ENCODE peak calls at places on chromosomes 6 and 20, in four cellular contexts. R is stomach, X is heart left ventricle, U is adrenal gland. S is an unnamed sample.

GRCh38 chr20:22584922-22585785 is 782 bp upstream of the FOXA2 start:
- DNase-seq in R (peak), X (no peak), U (no peak), S (no peak)

GRCh38 chr6:90217621-90218496 is 78.8 kb downstream of the BACH2 start:
- DNase-seq in R (peak), X (no peak), U (no peak), S (no peak)

GRCh38 chr6:84882768-84883766 is 118.7 kb upstream of the TBX18 start:
- DNase-seq in R (no peak), X (no peak), U (no peak), S (peak)

GRCh38 chr20:35129647-35130069 is 17.5 kb downstream of the EDEM2 start:
- DNase-seq in R (no peak), X (no peak), U (no peak), S (peak)

GRCh38 chr6:52609968-52610367 is 33.1 kb upstream of the TRAM2 start:
- DNase-seq in R (no peak), X (no peak), U (no peak), S (no peak)

GRCh38 chr6:24581084-24581669 is 64.8 kb downstream of the KIAA0319 start:
- DNase-seq in R (peak), X (peak), U (peak), S (peak)

GRCh38 chr6:81609736-81610135 is 142.7 kb downstream of the TENT5A start:
- DNase-seq in R (no peak), X (no peak), U (no peak), S (no peak)

GRCh38 chr6:89440200-89440599 is 7.2 kb downstream of the ANKRD6 start:
- DNase-seq in R (no peak), X (no peak), U (no peak), S (no peak)

GRCh38 chr6:79384845-79385244 is 150.4 kb upstream of the HMGN3 start:
- DNase-seq in R (peak), X (no peak), U (no peak), S (peak)

GRCh38 chr6:31691078-31691463 is 10.2 kb upstream of the LY6G5C start:
- DNase-seq in R (no peak), X (no peak), U (no peak), S (no peak)

DNA sequence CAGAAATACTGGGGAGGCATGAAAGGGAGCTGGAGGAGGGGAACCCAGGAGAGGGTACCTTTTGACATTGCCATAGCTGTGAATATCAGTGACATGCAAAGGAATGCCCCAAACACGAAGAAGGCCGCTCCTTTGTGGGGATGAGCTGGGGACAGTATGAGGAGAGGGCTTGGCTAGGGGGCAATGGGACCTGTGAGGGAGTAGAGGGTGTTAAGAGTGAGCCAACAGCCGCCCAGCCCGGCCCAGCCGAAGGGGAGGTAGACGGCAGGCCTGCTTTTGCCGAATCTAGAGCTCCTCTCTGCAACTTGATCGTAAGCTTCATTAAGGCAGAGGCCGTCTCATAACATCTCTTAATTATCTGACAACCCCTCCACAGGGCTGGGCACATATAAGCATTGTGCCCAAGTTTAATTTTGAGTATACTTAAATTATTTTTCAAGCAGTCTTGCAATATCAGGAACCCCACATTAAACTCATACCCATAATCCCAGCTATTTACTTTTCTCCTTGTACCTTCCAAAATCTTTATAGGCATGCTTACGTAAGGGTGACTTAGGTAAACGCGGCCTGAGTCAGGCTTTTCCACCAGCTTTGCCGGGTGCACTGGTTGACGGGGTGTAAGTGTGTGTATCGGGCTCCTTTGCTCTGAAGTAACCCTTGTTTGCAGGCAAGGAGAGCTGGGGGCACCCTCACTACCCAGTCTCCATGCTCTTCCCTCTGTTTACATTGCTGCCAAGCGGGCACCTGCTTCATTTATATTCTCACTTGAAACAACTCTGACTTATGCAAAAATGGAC is 24.9 kb upstream of the VEGFA start:
- DNase-seq in R (peak), X (no peak), U (peak), S (no peak)
- TF ChIP-seq POLR2A in R (no peak), X (no peak), U (no peak), S (no peak)

GRCh38 chr20:47320990-47321805 is 35.3 kb downstream of the ZMYND8 start:
- DNase-seq in R (peak), X (no peak), U (no peak), S (no peak)
- TF ChIP-seq POLR2A in R (no peak), X (no peak), U (no peak), S (no peak)

GRCh38 chr6:13332349-13332706 is 4.0 kb upstream of the TBC1D7 start:
- DNase-seq in R (no peak), X (no peak), U (no peak), S (no peak)

GRCh38 chr6:13331516-13332348 is 3.4 kb upstream of the TBC1D7 start:
- DNase-seq in R (no peak), X (no peak), U (no peak), S (peak)

GRCh38 chr6:13328875-13329183 is 492 bp upstream of the TBC1D7 start:
- DNase-seq in R (no peak), X (no peak), U (no peak), S (no peak)

GRCh38 chr6:13327691-13328075 is 654 bp downstream of the TBC1D7 start:
- DNase-seq in R (no peak), X (no peak), U (no peak), S (no peak)

DNA sequence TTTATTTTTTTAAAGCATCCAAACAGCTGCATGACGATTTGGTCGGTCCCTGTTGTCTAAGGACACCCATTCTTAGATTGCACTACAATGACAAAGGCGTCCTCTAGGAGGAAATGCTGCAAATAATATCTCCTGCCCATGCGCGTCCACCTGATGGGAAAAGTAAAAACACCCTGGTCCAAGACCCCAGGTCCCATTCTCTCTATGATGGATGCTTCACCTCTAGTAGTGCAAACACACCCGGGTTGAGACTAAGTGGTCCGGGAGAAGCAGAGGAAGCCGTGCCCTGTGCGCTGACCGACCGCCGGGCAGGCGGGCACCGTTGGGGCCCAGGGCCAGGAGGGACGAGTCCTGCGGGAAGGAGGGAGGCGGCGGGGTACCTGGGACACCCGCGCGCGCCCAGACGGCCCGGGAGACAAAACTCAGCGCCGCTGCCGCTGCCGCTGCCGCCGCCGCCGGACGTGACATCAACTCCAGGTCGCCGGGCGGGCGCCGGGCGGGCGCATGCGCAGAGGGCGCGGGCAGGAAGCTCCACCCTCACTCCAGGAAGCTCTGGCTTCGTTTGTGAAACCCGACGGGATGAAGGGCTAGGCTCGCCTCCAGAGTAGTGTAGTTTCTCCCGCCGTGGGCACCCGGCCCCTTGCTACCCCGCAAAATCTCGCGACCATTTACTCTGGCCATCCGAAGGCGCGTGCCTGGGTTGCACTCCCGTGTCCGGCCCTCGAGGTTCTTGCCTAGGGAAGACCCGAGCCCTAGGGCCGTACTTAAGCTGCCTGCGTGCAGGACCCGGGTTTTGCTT is at the start of gene TBC1D7:
- DNase-seq in R (peak), X (peak), U (peak), S (peak)
- TF ChIP-seq POLR2A in R (no peak), X (no peak), U (peak), S (peak)

GRCh38 chr20:25394996-25395395 is 4.4 kb upstream of the ABHD12 start:
- DNase-seq in R (no peak), X (no peak), U (no peak), S (no peak)

GRCh38 chr20:25389858-25390537 is 637 bp downstream of the ABHD12 start:
- DNase-seq in R (peak), X (peak), U (peak), S (peak)

GRCh38 chr20:25394276-25394675 is 3.6 kb upstream of the ABHD12 start:
- DNase-seq in R (no peak), X (no peak), U (no peak), S (peak)

GRCh38 chr20:25389381-25389857 is 1.2 kb downstream of the ABHD12 start:
- DNase-seq in R (no peak), X (no peak), U (peak), S (peak)

DNA sequence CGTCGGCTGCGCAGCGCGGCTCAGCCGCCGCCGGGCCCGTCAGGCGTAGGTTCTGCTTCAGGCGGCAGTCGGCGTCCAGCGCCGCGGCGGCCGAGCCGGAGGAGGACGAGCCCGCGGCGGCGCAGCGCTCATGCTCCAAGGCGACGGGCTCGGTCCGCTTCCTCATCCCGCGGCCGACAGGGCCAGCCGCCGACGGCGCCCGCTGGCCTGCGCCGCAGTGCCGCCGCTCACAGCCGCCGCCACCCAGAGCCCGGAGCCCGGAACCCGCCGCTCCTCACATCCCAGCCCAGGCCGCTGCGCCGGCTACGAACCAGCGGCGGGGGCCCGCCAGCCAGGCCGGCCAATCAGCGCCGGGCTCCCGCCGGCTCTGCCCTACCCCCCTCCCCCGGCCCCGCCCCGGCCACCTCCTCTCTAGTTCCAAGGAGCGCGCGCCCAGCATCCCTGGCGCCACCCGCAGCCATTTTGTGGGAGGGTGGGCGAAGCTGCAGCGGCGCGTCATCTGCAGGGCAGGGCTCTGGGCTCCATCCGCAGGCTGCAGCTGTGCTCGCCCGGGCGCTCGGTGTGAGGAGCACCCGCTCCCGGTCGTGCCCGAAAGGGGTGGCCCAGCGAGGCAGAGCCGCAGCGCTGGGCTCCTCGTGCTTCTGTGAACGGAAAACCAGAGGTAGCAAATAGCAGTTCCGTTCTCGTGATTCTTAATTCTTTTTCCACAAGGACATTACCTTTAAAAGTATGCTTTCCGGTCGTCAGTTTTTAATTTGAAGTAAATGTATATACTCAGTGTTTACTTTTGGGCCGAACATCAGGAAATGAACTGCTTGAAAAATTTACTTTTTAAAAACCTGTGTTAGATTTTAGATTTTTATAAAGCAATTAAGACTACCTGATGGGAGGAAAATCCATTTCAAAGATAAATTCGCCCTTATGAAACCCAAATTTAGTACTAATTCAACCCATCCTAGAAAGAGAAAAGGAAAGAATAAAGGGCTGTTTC is at the start of gene ABHD12:
- DNase-seq in R (peak), X (peak), U (peak), S (peak)
- TF ChIP-seq POLR2A in R (no peak), X (peak), U (peak), S (peak)

DNA sequence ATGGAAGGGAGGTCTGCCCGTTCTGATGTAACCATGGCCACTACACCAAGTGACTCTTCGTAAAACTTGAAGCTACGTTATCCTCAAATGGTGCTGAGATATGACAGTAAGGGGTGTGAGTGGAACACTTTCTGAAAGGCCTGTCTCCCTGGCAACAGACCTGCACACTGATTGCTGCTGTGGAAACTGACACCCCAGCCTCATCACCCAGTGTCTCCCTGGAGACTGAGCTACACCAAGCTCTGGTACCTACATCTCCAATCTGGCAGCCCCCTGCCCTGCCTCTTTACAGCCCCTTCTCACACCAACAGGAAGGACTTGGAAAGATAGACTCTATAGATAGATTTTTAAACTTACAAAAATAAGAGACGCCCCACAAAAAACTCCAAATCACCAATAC is 13.2 kb downstream of the PI16 start:
- DNase-seq in R (no peak), X (no peak), U (no peak), S (no peak)
- TF ChIP-seq POLR2A in R (no peak), X (no peak), U (no peak), S (no peak)

DNA sequence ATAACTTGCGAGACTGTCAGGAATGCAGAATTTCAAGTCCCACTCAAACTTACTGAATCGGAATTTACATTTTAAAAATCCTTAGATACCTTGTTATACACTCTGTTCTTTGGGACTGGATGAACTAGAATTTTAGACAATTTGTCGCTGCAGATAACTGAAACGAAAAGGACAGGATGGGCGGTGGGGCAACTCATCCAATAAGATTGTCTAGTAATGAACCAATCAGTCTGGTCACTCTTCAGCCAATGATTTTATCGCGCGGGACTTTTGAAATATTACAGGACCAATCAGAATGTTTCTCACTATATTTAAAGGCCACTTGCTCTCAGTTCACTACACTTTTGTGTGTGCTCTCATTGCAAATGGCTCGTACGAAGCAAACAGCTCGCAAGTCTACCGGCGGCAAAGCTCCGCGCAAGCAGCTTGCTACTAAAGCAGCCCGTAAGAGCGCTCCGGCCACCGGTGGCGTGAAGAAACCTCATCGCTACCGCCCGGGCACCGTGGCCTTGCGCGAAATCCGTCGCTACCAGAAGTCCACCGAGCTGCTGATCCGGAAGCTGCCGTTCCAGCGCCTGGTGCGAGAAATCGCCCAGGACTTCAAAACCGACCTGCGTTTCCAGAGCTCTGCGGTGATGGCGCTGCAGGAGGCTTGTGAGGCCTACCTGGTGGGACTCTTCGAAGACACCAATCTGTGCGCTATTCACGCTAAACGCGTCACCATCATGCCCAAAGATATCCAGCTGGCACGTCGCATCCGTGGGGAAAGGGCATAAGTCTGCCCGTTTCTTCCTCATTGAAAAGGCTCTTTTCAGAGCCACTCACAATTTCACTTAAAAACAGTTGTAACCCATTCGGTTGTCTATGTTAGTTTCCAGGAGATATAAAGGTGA is 41.9 kb upstream of the HFE start:
- DNase-seq in R (peak), X (peak), U (peak), S (peak)
- TF ChIP-seq POLR2A in R (no peak), X (peak), U (peak), S (peak)

GRCh38 chr6:36419295-36419694 is 23.4 kb downstream of the PXT1 start:
- DNase-seq in R (no peak), X (no peak), U (no peak), S (no peak)

GRCh38 chr6:36422714-36423100 is 19.9 kb downstream of the PXT1 start:
- DNase-seq in R (no peak), X (no peak), U (no peak), S (no peak)

GRCh38 chr6:36427781-36428345 is 14.8 kb downstream of the PXT1 start:
- DNase-seq in R (no peak), X (no peak), U (no peak), S (no peak)

GRCh38 chr6:36426622-36427021 is 16.0 kb downstream of the PXT1 start:
- DNase-seq in R (no peak), X (no peak), U (no peak), S (no peak)

GRCh38 chr6:36423101-36423824 is 19.4 kb downstream of the PXT1 start:
- DNase-seq in R (peak), X (peak), U (peak), S (peak)
- TF ChIP-seq POLR2A in R (no peak), X (no peak), U (peak), S (peak)

GRCh38 chr6:28443112-28443773 is at the start of gene ZSCAN23:
- DNase-seq in R (peak), X (peak), U (peak), S (peak)
- TF ChIP-seq POLR2A in R (no peak), X (no peak), U (peak), S (peak)

DNA sequence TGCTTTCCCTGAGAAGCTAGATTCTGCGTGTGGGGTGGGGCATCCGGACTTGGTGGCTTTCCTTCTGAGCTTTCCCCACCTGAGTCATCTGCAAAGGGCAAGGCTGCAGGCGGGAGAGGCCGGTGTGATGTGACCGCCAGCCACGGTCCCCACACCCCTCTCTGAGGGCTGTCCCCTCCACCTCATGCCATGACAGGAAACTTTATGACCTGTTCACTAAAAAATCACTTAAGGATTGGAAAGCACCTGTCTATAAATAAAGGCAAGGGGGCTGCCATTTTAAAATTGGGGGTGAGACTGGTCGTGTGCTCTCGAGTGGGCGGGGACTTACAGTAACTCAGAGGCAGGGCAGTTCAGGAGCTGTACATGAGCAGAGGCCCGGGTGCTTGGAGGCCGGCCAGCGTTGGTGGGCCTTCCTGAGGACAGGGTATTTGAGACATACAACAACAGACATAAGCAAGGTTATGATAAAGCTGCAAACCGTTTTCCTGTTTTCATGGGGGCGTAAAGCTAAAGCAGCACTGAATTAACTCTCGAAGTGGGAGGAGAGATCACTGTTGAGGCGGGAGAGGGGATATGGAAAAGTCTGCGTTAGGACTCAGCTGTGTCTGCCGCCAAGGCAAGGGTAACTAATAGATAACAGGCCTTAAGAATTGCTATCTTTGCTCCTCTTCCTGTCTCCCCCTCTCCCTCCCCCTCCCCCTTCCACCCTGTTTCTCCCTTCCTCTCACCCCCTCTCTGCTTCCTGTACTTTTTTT is 16.1 kb upstream of the SERPINB1 start:
- DNase-seq in R (no peak), X (peak), U (peak), S (peak)
- TF ChIP-seq POLR2A in R (no peak), X (no peak), U (peak), S (peak)